ENCODE peak calls at places on chromosomes 1 and 21, in four cellular contexts. A is endothelial cell of umbilical vein, H is K562, B is GM12878. O is an unnamed sample.

GRCh38 chr1:47147047-47147785 is 10.0 kb downstream of the CYP4A22 start:
- DNase-seq in B (no peak), A (no peak), H (no peak), O (no peak)

GRCh38 chr1:204296431-204296988 is 63.2 kb downstream of the PLEKHA6 start:
- DNase-seq in H (no peak), A (no peak), B (no peak), O (peak; percentile 92)

GRCh38 chr1:166882893-166883292 is 6.8 kb upstream of the TADA1 start:
- DNase-seq in H (no peak), A (no peak), B (no peak), O (no peak)

GRCh38 chr21:23853796-23854379 is 1753.4 kb downstream of the MRPL39 start:
- DNase-seq in A (peak; percentile 24), H (peak; percentile 50), B (no peak), O (peak; percentile 31)

GRCh38 chr1:23927097-23927496 is 13.9 kb upstream of the CNR2 start:
- DNase-seq in B (no peak), H (no peak), A (no peak), O (no peak)

GRCh38 chr21:42269382-42269781 is 45.8 kb downstream of the TFF3 start:
- DNase-seq in A (no peak), H (no peak), B (no peak), O (no peak)

GRCh38 chr1:66294692-66295384 is 239.1 kb upstream of the SGIP1 start:
- DNase-seq in A (peak; percentile 64), B (no peak), H (no peak), O (peak; percentile 70)

GRCh38 chr1:30668026-30668425 is 55.4 kb downstream of the MATN1 start:
- DNase-seq in A (no peak), B (no peak), H (no peak), O (peak; percentile 3)

GRCh38 chr1:8390707-8391106 is 72.8 kb downstream of the SLC45A1 start:
- DNase-seq in A (no peak), H (no peak), B (no peak), O (no peak)

GRCh38 chr1:64269558-64269884 is 66.1 kb downstream of the UBE2U start:
- DNase-seq in B (no peak), H (no peak), A (no peak), O (no peak)

GRCh38 chr1:230713915-230714764 is at the start of gene AGT:
- DNase-seq in A (no peak), B (no peak), H (no peak), O (peak; percentile 92)

GRCh38 chr1:53344921-53345838 is 17.3 kb upstream of the LRP8 start:
- DNase-seq in B (peak; percentile 56), A (no peak), H (no peak), O (no peak)

GRCh38 chr1:200749090-200749489 is 10.4 kb downstream of the CAMSAP2 start:
- DNase-seq in H (no peak), A (no peak), B (no peak), O (no peak)

GRCh38 chr1:149848340-149848771 is 51.0 kb upstream of the BOLA1 start:
- DNase-seq in A (no peak), H (no peak), B (no peak), O (no peak)

GRCh38 chr1:2240251-2241156 is 12.4 kb downstream of the SKI start:
- DNase-seq in A (no peak), B (no peak), H (no peak), O (peak; percentile 29)

GRCh38 chr1:23424171-23424959 is at the start of gene TCEA3:
- DNase-seq in B (no peak), H (no peak), A (no peak), O (no peak)

GRCh38 chr1:93661829-93662474 is 19.7 kb downstream of the BCAR3 start:
- DNase-seq in H (peak; percentile 31), B (no peak), A (peak; percentile 63), O (peak; percentile 89)

GRCh38 chr1:213274140-213274539 is 223.1 kb downstream of the RPS6KC1 start:
- DNase-seq in A (peak; percentile 6), H (no peak), B (no peak), O (no peak)

GRCh38 chr1:5423109-5423508 is 569.1 kb downstream of the NPHP4 start:
- DNase-seq in B (no peak), A (no peak), H (no peak), O (no peak)

GRCh38 chr1:213615226-213615881 is 372.4 kb upstream of the PROX1 start:
- DNase-seq in A (no peak), H (no peak), B (no peak), O (no peak)

GRCh38 chr1:8276173-8276914 is 41.6 kb upstream of the SLC45A1 start:
- DNase-seq in B (no peak), H (no peak), A (no peak), O (no peak)

GRCh38 chr1:9384128-9384527 is 91.4 kb downstream of the SPSB1 start:
- DNase-seq in A (no peak), B (no peak), H (no peak), O (no peak)

GRCh38 chr21:39680216-39680615 is 64.8 kb upstream of the IGSF5 start:
- DNase-seq in A (no peak), H (no peak), B (no peak), O (no peak)

GRCh38 chr1:34101151-34101550 is 63.9 kb downstream of the CSMD2 start:
- DNase-seq in B (no peak), A (no peak), H (no peak), O (peak; percentile 31)

GRCh38 chr1:171141336-171142051 is 43.6 kb upstream of the FMO2 start:
- DNase-seq in H (no peak), B (no peak), A (peak; percentile 68), O (peak; percentile 96)

GRCh38 chr1:199083680-199084079 is 444.8 kb downstream of the PTPRC start:
- DNase-seq in A (no peak), H (no peak), B (no peak), O (peak; percentile 75)

GRCh38 chr1:221711642-221712041 is 30.2 kb downstream of the DUSP10 start:
- DNase-seq in B (no peak), A (no peak), H (no peak), O (no peak)

GRCh38 chr1:152109231-152109997 is 5.8 kb downstream of the TCHH start:
- DNase-seq in B (no peak), A (no peak), H (no peak), O (peak; percentile 6)

GRCh38 chr1:74363220-74363619 is 128.0 kb downstream of the TNNI3K start:
- DNase-seq in B (no peak), H (no peak), A (no peak), O (no peak)

GRCh38 chr1:176803596-176803995 is 340.6 kb downstream of the PAPPA2 start:
- DNase-seq in A (no peak), H (no peak), B (no peak), O (no peak)

GRCh38 chr1:94862718-94863117 is 42.6 kb downstream of the SLC44A3 start:
- DNase-seq in A (no peak), H (no peak), B (no peak), O (no peak)

GRCh38 chr1:41485605-41486004 is 1.1 kb upstream of the EDN2 start:
- DNase-seq in B (no peak), A (peak; percentile 46), H (peak; percentile 54), O (peak; percentile 79)

GRCh38 chr1:30008998-30009657 is 714.3 kb downstream of the MATN1 start:
- DNase-seq in H (no peak), B (no peak), A (no peak), O (no peak)

GRCh38 chr1:67791261-67791660 is 42.0 kb downstream of the GNG12 start:
- DNase-seq in H (no peak), A (no peak), B (no peak), O (peak; percentile 44)

GRCh38 chr1:44645466-44646244 is 28.6 kb downstream of the TMEM53 start:
- DNase-seq in H (no peak), B (no peak), A (no peak), O (peak; percentile 73)

GRCh38 chr1:6097117-6097595 is 51.5 kb downstream of the KCNAB2 start:
- DNase-seq in A (no peak), B (no peak), H (no peak), O (no peak)

DNA sequence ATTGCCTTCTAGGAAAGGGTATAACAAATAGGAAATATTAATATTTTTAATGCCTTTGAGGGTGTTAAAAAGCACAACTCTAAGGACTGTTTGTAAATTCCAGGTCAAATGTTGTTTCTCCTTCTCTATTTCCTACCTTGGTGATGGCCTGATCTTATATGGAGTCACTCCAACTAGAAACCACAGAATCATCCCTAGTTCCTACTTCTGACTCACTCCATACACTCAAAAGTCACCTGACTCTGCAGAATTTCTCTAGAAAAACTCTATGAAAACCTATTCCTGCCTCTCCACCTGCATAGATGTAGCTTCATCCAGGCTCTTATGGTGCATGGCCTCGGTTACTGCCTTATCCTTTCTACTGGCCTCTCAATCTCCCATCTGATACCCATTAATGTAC is 14.5 kb downstream of the RGS4 start:
- DNase-seq in B (no peak), H (no peak), A (no peak), O (peak; percentile 70)
- TF ChIP-seq FOS in B (no peak), H (no peak), A (peak; percentile 25), O (no peak)

GRCh38 chr1:60639287-60639686 is 443.1 kb upstream of the NFIA start:
- DNase-seq in A (no peak), B (no peak), H (no peak), O (no peak)
- H3K4me3 ChIP-seq in A (no peak overlapping the region), B (no peak overlapping the region), H (peak overlapping the region; percentile 12), O (no peak overlapping the region)

DNA sequence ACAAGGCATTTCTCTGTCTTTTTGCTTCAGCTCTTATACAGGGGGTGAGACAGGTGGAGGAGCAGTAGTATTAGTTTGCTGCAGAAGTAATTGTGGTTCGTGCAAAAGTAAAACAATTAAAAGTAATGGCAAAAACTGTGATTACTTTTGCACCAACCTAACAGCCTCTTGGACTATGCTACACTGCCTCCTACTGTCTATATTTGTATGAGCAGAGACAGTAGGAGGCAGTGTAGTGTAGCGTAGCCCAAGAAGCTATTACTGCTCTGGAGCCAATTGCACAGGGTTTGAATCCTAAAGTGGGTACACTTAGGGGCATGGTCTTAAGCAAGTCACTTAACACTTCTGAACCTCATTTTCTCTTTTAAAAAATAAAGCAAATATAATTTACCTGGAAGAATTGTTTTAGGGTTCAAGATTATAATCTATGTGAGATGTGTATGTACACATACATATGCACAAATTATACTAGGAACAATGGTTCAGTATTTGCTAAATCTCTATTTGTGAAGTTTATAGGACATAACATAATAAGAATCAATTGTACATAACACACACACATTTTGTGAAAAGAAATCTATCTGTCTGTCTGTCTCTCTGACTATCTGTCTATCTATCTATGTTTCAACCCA is 103.8 kb downstream of the BRINP3 start:
- DNase-seq in A (peak; percentile 32), B (no peak), H (no peak), O (peak; percentile 38)
- TF ChIP-seq FOS in A (no peak), B (no peak), H (no peak), O (no peak)

GRCh38 chr1:26360051-26360806 is 6.3 kb upstream of the CRYBG2 start:
- DNase-seq in B (no peak), H (no peak), A (no peak), O (no peak)
- H3K4me3 ChIP-seq in B (no peak overlapping the region), H (no peak overlapping the region), A (no peak overlapping the region), O (no peak overlapping the region)